ENCODE peak calls at places on chromosome 18, in five cellular contexts. O is heart left ventricle, H is HT1080, Y is T-helper 1 cell, A is NCI-H2029. I is an unnamed sample.

GRCh38 chr18:41145526-41145925 is 809.5 kb upstream of the PIK3C3 start:
- DNase-seq in Y (no peak), A (no peak), O (no peak), H (no peak), I (no peak)

GRCh38 chr18:50125456-50125855 is 69.5 kb downstream of the MYO5B start:
- DNase-seq in A (no peak), H (no peak), Y (no peak), O (no peak), I (no peak)

GRCh38 chr18:980586-980985 is 75.9 kb downstream of the ADCYAP1 start:
- DNase-seq in H (no peak), Y (no peak), A (no peak), O (no peak), I (no peak)

GRCh38 chr18:58451972-58452334 is 176.9 kb downstream of the ALPK2 start:
- DNase-seq in A (no peak), H (no peak), Y (no peak), O (no peak), I (no peak)

GRCh38 chr18:21760321-21760720 is 19.7 kb downstream of the MIB1 start:
- DNase-seq in Y (no peak), A (no peak), O (no peak), H (no peak), I (no peak)

GRCh38 chr18:75029456-75029855 is 179.5 kb downstream of the PTGR3 start:
- DNase-seq in H (no peak), O (no peak), Y (no peak), A (no peak), I (no peak)

GRCh38 chr18:59087391-59087790 is 52.3 kb upstream of the SEC11C start:
- DNase-seq in A (peak), H (peak), O (no peak), Y (no peak), I (no peak)

GRCh38 chr18:11148655-11149440 is 521 bp downstream of the PIEZO2 start:
- DNase-seq in Y (no peak), A (no peak), O (no peak), H (no peak), I (no peak)

GRCh38 chr18:27185025-27185763 is at the start of gene CHST9:
- DNase-seq in Y (no peak), H (no peak), O (peak), A (no peak), I (peak)

GRCh38 chr18:45690975-45691815 is 32.8 kb upstream of the SLC14A1 start:
- DNase-seq in O (peak), Y (peak), H (peak), A (peak), I (peak)

GRCh38 chr18:69951182-69951581 is 3.5 kb upstream of the CD226 start:
- DNase-seq in A (no peak), H (no peak), O (no peak), Y (no peak), I (no peak)

GRCh38 chr18:9849407-9849961 is 36.3 kb upstream of the TXNDC2 start:
- DNase-seq in H (peak), A (no peak), Y (no peak), O (peak), I (peak)

GRCh38 chr18:31680836-31681568 is 3.4 kb downstream of the B4GALT6 start:
- DNase-seq in H (peak), Y (no peak), O (no peak), A (no peak), I (no peak)

GRCh38 chr18:47036298-47036874 is 965 bp upstream of the ELOA2 start:
- DNase-seq in H (peak), O (no peak), Y (no peak), A (no peak), I (no peak)

GRCh38 chr18:47262397-47263196 is 11.1 kb upstream of the SKOR2 start:
- DNase-seq in Y (no peak), A (no peak), H (no peak), O (no peak), I (no peak)

GRCh38 chr18:73254564-73254963 is 386.8 kb upstream of the NETO1 start:
- DNase-seq in O (no peak), A (no peak), Y (no peak), H (no peak), I (no peak)

GRCh38 chr18:8839285-8839684 is 133.9 kb downstream of the MTCL1 start:
- DNase-seq in A (no peak), H (no peak), Y (no peak), O (peak), I (peak)

GRCh38 chr18:59881728-59882685 is 17.8 kb upstream of the PMAIP1 start:
- DNase-seq in H (peak), Y (no peak), O (no peak), A (no peak), I (no peak)

GRCh38 chr18:54392621-54393023 is 34.9 kb downstream of the C18orf54 start:
- DNase-seq in H (peak), O (no peak), A (peak), Y (no peak), I (no peak)

GRCh38 chr18:3794537-3795348 is 344.8 kb downstream of the TGIF1 start:
- DNase-seq in O (peak), Y (no peak), A (peak), H (peak), I (peak)

GRCh38 chr18:30999887-31000628 is 42.5 kb downstream of the DSC3 start:
- DNase-seq in O (no peak), H (no peak), A (no peak), Y (no peak), I (no peak)

GRCh38 chr18:62634471-62634870 is 80.9 kb upstream of the PHLPP1 start:
- DNase-seq in Y (no peak), H (peak), O (no peak), A (no peak), I (no peak)

GRCh38 chr18:30583768-30584167 is 458.8 kb downstream of the DSC3 start:
- DNase-seq in A (no peak), Y (no peak), O (no peak), H (no peak), I (no peak)

GRCh38 chr18:56431551-56431950 is 206.8 kb downstream of the TXNL1 start:
- DNase-seq in O (no peak), Y (no peak), H (peak), A (no peak), I (no peak)

GRCh38 chr18:73636355-73636754 is 511.3 kb downstream of the FBXO15 start:
- DNase-seq in A (no peak), O (no peak), H (no peak), Y (no peak), I (no peak)